ENCODE peak calls at places on chromosomes 3 and 15, in six cellular contexts. L is body of pancreas, S is AG09309, E is stomach, F is uterus, N is AG04450. B is an unnamed sample.

GRCh38 chr3:13705702-13706280 is 156.9 kb downstream of the FBLN2 start:
- DNase-seq in L (no peak), S (no peak), F (peak), N (no peak), E (peak), B (peak)

GRCh38 chr3:150811984-150812383 is 49.0 kb upstream of the SIAH2 start:
- DNase-seq in S (no peak), N (no peak), E (no peak), L (no peak), F (no peak), B (no peak)

GRCh38 chr3:72398781-72399180 is 449.5 kb downstream of the SHQ1 start:
- DNase-seq in F (no peak), L (no peak), E (no peak), S (no peak), N (no peak), B (no peak)

GRCh38 chr15:32881528-32881927 is 163.7 kb downstream of the GREM1 start:
- DNase-seq in L (no peak), F (no peak), E (no peak), N (no peak), S (no peak), B (no peak)

GRCh38 chr3:49716169-49716568 is 3.3 kb downstream of the AMIGO3 start:
- DNase-seq in N (no peak), S (no peak), L (no peak), E (no peak), F (no peak), B (no peak)

GRCh38 chr3:49238274-49239127 is 38.5 kb downstream of the C3orf62 start:
- DNase-seq in L (peak), F (peak), E (peak), N (no peak), S (peak), B (no peak)

GRCh38 chr15:51094606-51095569 is at the start of gene TNFAIP8L3:
- DNase-seq in S (no peak), E (no peak), F (peak), L (peak), N (no peak), B (no peak)

GRCh38 chr3:125437631-125438435 is 62.7 kb upstream of the ZNF148 start:
- DNase-seq in E (peak), L (peak), F (peak), N (no peak), S (no peak), B (peak)

GRCh38 chr15:78390823-78391222 is 47.2 kb upstream of the IREB2 start:
- DNase-seq in E (peak), N (no peak), L (no peak), F (no peak), S (peak), B (no peak)

GRCh38 chr15:78216276-78217229 is 17.8 kb downstream of the ACSBG1 start:
- DNase-seq in L (peak), S (no peak), E (peak), N (no peak), F (no peak), B (no peak)

GRCh38 chr3:120162400-120162799 is 68.2 kb upstream of the GSK3B start:
- DNase-seq in L (no peak), E (no peak), F (no peak), S (peak), N (no peak), B (no peak)

GRCh38 chr15:98433302-98433701 is 215.0 kb upstream of the IGF1R start:
- DNase-seq in F (no peak), L (no peak), S (peak), E (no peak), N (no peak), B (no peak)

GRCh38 chr3:62481972-62482371 is 108.6 kb upstream of the FEZF2 start:
- DNase-seq in F (no peak), S (no peak), L (no peak), N (no peak), E (no peak), B (no peak)

GRCh38 chr3:189071452-189071851 is 100.3 kb upstream of the TPRG1 start:
- DNase-seq in N (no peak), F (no peak), E (no peak), L (no peak), S (no peak), B (no peak)

GRCh38 chr3:154181127-154181691 is 60.0 kb downstream of the ARHGEF26 start:
- DNase-seq in F (no peak), E (no peak), N (no peak), L (peak), S (no peak), B (no peak)

GRCh38 chr3:170907519-170908234 is 760 bp downstream of the EIF5A2 start:
- DNase-seq in N (no peak), E (no peak), L (peak), S (no peak), F (no peak), B (no peak)

GRCh38 chr3:113844622-113845222 is 6.1 kb downstream of the GRAMD1C start:
- DNase-seq in F (no peak), E (no peak), S (no peak), L (no peak), N (no peak), B (no peak)

GRCh38 chr3:123781138-123781537 is 103.0 kb downstream of the MYLK start:
- DNase-seq in E (no peak), S (no peak), L (no peak), N (no peak), F (no peak), B (no peak)

GRCh38 chr3:52986049-52986448 is 59.8 kb downstream of the SFMBT1 start:
- DNase-seq in E (no peak), L (no peak), N (no peak), S (no peak), F (no peak), B (no peak)

GRCh38 chr3:71130516-71131384 is 452.8 kb downstream of the FOXP1 start:
- DNase-seq in E (peak), L (peak), F (peak), S (peak), N (peak), B (no peak)

GRCh38 chr3:44411031-44411645 is 66.3 kb downstream of the ZNF445 start:
- DNase-seq in L (no peak), E (no peak), S (no peak), N (no peak), F (no peak), B (peak)

DNA sequence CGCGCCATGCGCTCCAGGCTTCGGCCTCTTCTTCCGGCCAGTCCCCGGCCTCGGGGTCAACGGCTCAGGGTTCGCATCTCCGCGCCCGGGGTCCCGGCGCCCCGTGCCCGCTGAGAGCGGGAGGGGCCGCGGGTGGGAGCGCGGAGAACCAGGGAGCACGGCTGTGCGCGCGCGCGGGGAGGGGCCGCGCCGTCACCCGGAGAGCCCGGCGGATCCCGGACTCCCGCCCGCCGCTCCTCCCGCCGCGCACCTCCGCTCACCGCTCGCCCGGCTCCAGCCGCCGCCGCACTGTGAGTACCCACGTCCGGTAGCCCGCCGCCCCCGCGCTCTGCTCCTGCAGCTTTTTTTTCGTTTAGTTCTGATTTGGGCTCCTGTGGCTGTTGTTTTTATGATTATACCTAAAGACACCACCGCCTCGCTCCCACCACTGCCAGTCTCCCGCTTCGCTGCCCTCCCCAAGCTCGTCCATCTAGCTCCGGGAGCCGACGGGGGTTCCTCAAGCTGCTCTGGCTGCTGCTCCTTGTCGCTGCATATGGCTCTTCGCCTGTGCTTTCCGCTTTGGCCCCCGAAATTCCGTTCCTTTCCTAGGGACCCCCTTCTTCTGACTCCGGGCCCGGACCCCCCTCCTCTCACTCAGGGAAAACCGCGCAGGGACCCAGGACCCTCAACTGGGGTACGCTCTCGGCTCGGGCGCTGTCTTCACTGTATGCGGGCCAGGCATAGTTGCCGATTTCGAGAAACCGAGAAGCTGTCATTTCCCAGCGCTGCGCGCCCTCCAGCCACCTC is 1.7 kb upstream of the SKOR1 start:
- DNase-seq in F (no peak), N (no peak), S (no peak), L (no peak), E (no peak), B (no peak)
- TF ChIP-seq CTCF in F (no peak), N (no peak), S (no peak), L (no peak), E (no peak), B (no peak)

GRCh38 chr3:101849714-101850326 is 506 bp downstream of the NFKBIZ start:
- DNase-seq in E (peak), N (no peak), S (no peak), L (peak), F (peak), B (peak)
- TF ChIP-seq CTCF in E (no peak), N (no peak), S (no peak), L (no peak), F (no peak), B (peak)

DNA sequence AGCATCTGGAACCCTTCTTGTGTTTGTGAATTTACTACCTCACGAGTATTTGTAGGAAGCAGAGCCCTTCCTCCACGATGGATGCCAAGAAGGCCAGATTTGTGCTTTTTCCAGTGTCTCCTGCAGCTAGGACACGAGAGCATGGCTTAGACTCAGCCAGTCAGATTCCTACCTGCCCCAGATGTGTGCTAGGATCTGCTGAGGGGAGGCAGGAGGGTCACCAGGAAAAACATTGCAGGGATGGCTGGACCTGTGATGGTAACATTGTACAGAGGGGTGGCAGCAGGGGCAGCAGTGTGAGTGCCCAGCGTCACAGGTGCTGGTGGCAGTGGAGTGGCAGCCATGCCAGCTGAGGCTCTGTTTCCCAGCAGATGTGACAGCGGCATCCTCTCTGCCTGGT is 285.3 kb downstream of the FAM43A start:
- DNase-seq in N (no peak), L (no peak), E (no peak), S (no peak), F (no peak), B (peak)
- TF ChIP-seq CTCF in N (no peak), L (no peak), E (no peak), S (no peak), F (no peak), B (no peak)

DNA sequence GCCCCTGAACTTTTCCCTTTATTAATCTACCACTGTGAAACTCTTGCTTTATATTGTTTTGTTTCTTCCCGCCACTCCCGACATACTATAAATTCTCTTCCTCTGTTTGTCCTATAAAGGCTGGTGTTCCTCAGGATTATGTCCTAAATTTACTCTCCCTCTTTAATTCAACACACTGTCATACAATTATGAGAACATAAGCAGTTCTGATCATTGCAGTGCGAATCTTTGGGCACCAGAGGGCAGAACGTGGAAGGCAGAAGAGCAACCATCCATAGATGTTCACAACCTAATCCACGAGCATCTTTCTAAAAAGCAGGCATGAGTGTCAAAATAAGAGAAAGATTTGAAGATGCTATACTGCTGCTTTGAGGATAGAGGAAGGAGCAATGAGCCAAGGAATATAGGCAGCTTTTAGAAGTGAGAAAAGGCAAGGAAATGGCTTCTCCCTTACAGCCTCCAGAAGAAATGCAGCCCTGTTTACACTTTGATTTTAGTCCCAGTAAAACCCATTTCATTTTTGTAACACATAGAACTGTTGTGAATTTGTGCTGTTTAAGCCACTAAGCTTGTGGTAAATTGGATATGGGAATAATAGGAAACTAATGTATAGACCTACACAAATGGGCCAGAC is 179.4 kb downstream of the GBE1 start:
- DNase-seq in F (peak), N (peak), S (no peak), E (peak), L (peak), B (no peak)
- TF ChIP-seq CTCF in F (no peak), N (peak), S (peak), E (peak), L (peak), B (peak)

GRCh38 chr15:36278219-36278618 is 301.2 kb upstream of the CDIN1 start:
- DNase-seq in S (no peak), L (no peak), F (no peak), N (no peak), E (no peak), B (no peak)
- TF ChIP-seq CTCF in S (peak), L (no peak), F (no peak), N (no peak), E (no peak), B (peak)

B was measured in osteocyte.